ENCODE peak calls at places on chromosomes 7 and 10, in four cellular contexts. V is tibial nerve, K is omental fat pad, J is body of pancreas. Z is an unnamed sample.

GRCh38 chr10:30433286-30433778 is 652 bp upstream of the MAP3K8 start:
- DNase-seq in V (peak; percentile 84), K (peak; percentile 73), J (peak; percentile 73), Z (peak; percentile 89)

GRCh38 chr7:33039257-33039904 is 23.2 kb downstream of the NT5C3A start:
- DNase-seq in V (no peak), K (no peak), J (no peak), Z (peak; percentile 40)

GRCh38 chr7:12951397-12951801 is 264.0 kb downstream of the ARL4A start:
- DNase-seq in V (no peak), K (no peak), J (no peak), Z (peak; percentile 66)

GRCh38 chr10:129857242-129857960 is 106.7 kb downstream of the EBF3 start:
- DNase-seq in V (no peak), K (no peak), J (no peak), Z (no peak)

GRCh38 chr7:156614434-156615264 is 25.9 kb upstream of the RNF32 start:
- DNase-seq in V (no peak), K (no peak), J (no peak), Z (no peak)

GRCh38 chr7:131284702-131285419 is 42.8 kb upstream of the MKLN1 start:
- DNase-seq in V (peak; percentile 55), K (no peak), J (no peak), Z (peak; percentile 82)

GRCh38 chr10:74418285-74418872 is 267.4 kb downstream of the ADK start:
- DNase-seq in V (no peak), K (no peak), J (peak; percentile 60), Z (no peak)

GRCh38 chr7:88167223-88167622 is 52.6 kb downstream of the SRI start:
- DNase-seq in V (no peak), K (no peak), J (no peak), Z (no peak)

GRCh38 chr10:127964644-127965043 is 57.7 kb downstream of the PTPRE start:
- DNase-seq in V (no peak), K (no peak), J (no peak), Z (no peak)

GRCh38 chr7:22295402-22296264 is 61.3 kb downstream of the RAPGEF5 start:
- DNase-seq in V (no peak), K (no peak), J (no peak), Z (peak; percentile 49)

GRCh38 chr7:50590535-50590934 is 25.3 kb upstream of the DDC start:
- DNase-seq in V (no peak), K (no peak), J (no peak), Z (no peak)

GRCh38 chr10:120559800-120560199 is 102.8 kb downstream of the PLPP4 start:
- DNase-seq in V (no peak), K (no peak), J (no peak), Z (no peak)

GRCh38 chr7:101904019-101904418 is 86.6 kb downstream of the CUX1 start:
- DNase-seq in V (no peak), K (no peak), J (no peak), Z (no peak)

GRCh38 chr7:151245360-151246160 is 2.9 kb downstream of the SMARCD3 start:
- DNase-seq in V (no peak), K (no peak), J (no peak), Z (no peak)

GRCh38 chr7:151039850-151040548 is 8.3 kb upstream of the ASIC3 start:
- DNase-seq in V (no peak), K (no peak), J (no peak), Z (no peak)

GRCh38 chr7:126483972-126484371 is 768.8 kb downstream of the GRM8 start:
- DNase-seq in V (no peak), K (no peak), J (no peak), Z (no peak)

GRCh38 chr10:26978531-26978930 is 117.8 kb upstream of the ABI1 start:
- DNase-seq in V (no peak), K (no peak), J (no peak), Z (no peak)

DNA sequence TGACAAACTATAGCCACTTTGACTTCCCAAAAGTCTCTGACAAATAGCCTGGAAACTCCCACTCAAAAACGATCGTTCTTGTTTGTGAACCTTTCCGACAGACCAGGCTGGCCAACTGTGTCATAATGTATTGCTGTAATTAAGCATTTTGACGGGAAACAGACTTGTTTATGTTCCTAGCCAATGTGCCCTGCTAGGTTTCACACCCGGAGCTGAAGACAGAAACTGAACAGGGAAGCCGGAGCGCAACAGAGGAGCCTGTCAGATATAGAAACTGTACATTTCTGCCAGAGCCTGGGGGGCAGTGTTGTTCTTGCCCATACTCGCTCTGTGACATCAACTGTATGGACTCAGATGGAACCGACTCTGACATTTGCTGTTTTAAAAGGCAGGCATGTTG is 55.3 kb upstream of the C7orf33 start:
- DNase-seq in V (no peak), K (no peak), J (no peak), Z (peak; percentile 4)
- TF ChIP-seq CTCF in V (no peak), K (no peak), J (no peak), Z (no peak)

DNA sequence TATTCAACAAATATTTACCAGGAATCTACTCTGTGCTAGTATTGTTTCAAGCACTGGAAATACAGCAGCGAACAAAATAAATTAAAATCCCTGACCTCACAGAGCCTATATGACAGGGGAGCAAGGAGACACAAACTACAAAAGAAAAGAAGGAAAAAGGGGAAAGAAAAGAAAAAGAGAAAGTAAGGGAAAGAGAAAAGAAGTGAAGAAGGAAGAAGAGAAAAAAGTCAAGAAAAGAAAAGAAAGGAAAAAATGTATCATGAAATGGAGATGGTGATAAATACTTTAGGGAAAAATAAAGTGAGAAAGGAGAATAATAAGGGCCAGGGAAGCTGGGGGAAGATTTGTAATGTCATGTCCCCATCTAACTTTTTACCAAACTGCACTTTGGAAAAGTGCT is 14.9 kb downstream of the C10orf88 start:
- DNase-seq in V (no peak), K (no peak), J (no peak), Z (no peak)
- TF ChIP-seq CTCF in V (no peak), K (no peak), J (no peak), Z (no peak)

GRCh38 chr7:34673066-34673465 is 15.0 kb downstream of the NPSR1 start:
- DNase-seq in V (no peak), K (no peak), J (no peak), Z (no peak)

GRCh38 chr7:34677491-34677890 is 19.5 kb downstream of the NPSR1 start:
- DNase-seq in V (no peak), K (no peak), J (no peak), Z (no peak)

GRCh38 chr7:34672430-34672829 is 14.4 kb downstream of the NPSR1 start:
- DNase-seq in V (no peak), K (no peak), J (no peak), Z (peak; percentile 1)

GRCh38 chr7:34675749-34676374 is 17.8 kb downstream of the NPSR1 start:
- DNase-seq in V (no peak), K (no peak), J (peak; percentile 14), Z (peak; percentile 2)
- TF ChIP-seq CTCF in V (no peak), K (no peak), J (peak; percentile 45), Z (peak; percentile 40)

GRCh38 chr10:97334370-97335175 is at the start of gene FRAT2:
- DNase-seq in V (peak; percentile 85), K (peak; percentile 70), J (peak; percentile 92), Z (peak; percentile 91)

GRCh38 chr10:97332586-97333350 is 1.8 kb downstream of the FRAT2 start:
- DNase-seq in V (peak; percentile 12), K (no peak), J (peak; percentile 60), Z (peak; percentile 77)

GRCh38 chr10:97333351-97333600 is 1.3 kb downstream of the FRAT2 start:
- DNase-seq in V (no peak), K (no peak), J (no peak), Z (peak; percentile 47)

GRCh38 chr10:97335188-97335619 is 675 bp upstream of the FRAT2 start:
- DNase-seq in V (no peak), K (no peak), J (peak; percentile 31), Z (no peak)

GRCh38 chr10:97333601-97334369 is 744 bp downstream of the FRAT2 start:
- DNase-seq in V (no peak), K (no peak), J (peak; percentile 54), Z (peak; percentile 48)
- TF ChIP-seq CTCF in V (no peak), K (no peak), J (no peak), Z (no peak)

GRCh38 chr7:10128748-10129147 is 844.9 kb upstream of the PHF14 start:
- DNase-seq in V (no peak), K (no peak), J (peak; percentile 13), Z (no peak)
- TF ChIP-seq CTCF in V (no peak), K (no peak), J (peak; percentile 27), Z (no peak)